ENCODE peak calls at places on chromosomes 11 and 22, in ten cellular contexts. W is lung, V is cardiac muscle cell, A is SJSA1, T is psoas muscle, S is tibial nerve, L is skeletal muscle cell, X is trophoblast cell, B is adipocyte, K is right atrium auricular region. H is an unnamed sample.

GRCh38 chr11:90947930-90948329 is 725.1 kb upstream of the CHORDC1 start:
- DNase-seq in T (no peak), L (no peak), S (no peak), K (no peak), V (no peak), A (no peak), B (no peak), W (no peak), X (no peak), H (no peak)

GRCh38 chr11:30487200-30487898 is 98.8 kb downstream of the MPPED2 start:
- DNase-seq in T (no peak), B (no peak), A (no peak), L (peak; percentile 22), V (no peak), W (no peak), X (no peak), K (peak; percentile 60), S (no peak), H (no peak)

GRCh38 chr11:20058749-20059458 is 101.4 kb downstream of the DBX1 start:
- DNase-seq in X (peak; percentile 86), V (no peak), A (no peak), L (no peak), W (no peak), K (no peak), B (peak; percentile 22), T (no peak), S (no peak), H (no peak)

GRCh38 chr11:86692317-86692716 is 19.9 kb upstream of the ME3 start:
- DNase-seq in K (no peak), X (no peak), S (no peak), W (no peak), V (no peak), T (no peak), B (peak; percentile 36), L (no peak), A (no peak), H (no peak)

GRCh38 chr11:99932684-99933083 is 754.4 kb upstream of the ARHGAP42 start:
- DNase-seq in S (no peak), W (no peak), T (no peak), K (no peak), V (no peak), L (no peak), B (no peak), X (no peak), A (no peak), H (no peak)

GRCh38 chr11:45141631-45142030 is 4.8 kb upstream of the PRDM11 start:
- DNase-seq in X (no peak), V (no peak), S (no peak), L (no peak), K (no peak), B (no peak), T (no peak), A (peak; percentile 37), W (no peak), H (no peak)

GRCh38 chr11:7077101-7077500 is 11.7 kb upstream of the RBMXL2 start:
- DNase-seq in A (no peak), K (no peak), B (peak; percentile 4), T (no peak), X (no peak), S (no peak), V (peak; percentile 55), L (no peak), W (no peak), H (no peak)

GRCh38 chr22:41350087-41350486 is 31.7 kb upstream of the TEF start:
- DNase-seq in W (no peak), K (no peak), V (no peak), S (no peak), L (peak; percentile 10), A (no peak), T (no peak), B (peak; percentile 12), X (no peak), H (no peak)

GRCh38 chr11:9530901-9531625 is 42.4 kb upstream of the WEE1 start:
- DNase-seq in K (no peak), A (no peak), W (no peak), T (no peak), X (peak; percentile 84), V (no peak), L (no peak), S (no peak), B (no peak), H (no peak)

GRCh38 chr22:31211504-31211861 is 615 bp upstream of the LIMK2 start:
- DNase-seq in B (no peak), S (no peak), L (no peak), X (peak; percentile 74), T (no peak), W (no peak), V (no peak), K (no peak), A (no peak), H (no peak)
- H3K4me3 ChIP-seq in B (peak overlapping the region; percentile 95), S (peak overlapping the region; percentile 96), L (peak overlapping the region; percentile 89), X (no peak overlapping the region), T (peak overlapping the region; percentile 96), W (no peak overlapping the region), V (peak overlapping the region; percentile 92), K (peak overlapping the region; percentile 85), A (peak overlapping the region; percentile 86), H (peak overlapping the region; percentile 72)

DNA sequence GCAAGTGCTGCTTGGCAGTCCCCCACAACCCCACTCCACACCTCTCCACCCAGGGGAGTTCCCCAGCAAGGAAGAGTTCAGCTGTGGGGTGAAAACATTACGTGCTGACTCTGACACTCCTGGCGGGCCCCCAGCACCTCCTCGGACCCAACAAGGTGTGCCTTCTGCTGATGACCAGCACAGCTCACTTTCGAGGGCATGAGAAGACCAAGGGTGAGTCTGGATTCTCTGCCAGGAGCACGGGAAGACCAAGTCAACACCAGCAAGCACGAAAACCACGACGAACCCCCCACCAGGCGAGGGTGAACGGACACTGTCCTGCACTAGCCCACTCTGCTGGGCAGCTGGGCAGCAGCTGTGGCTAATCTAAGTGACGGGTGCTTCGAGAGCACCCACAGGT is 1.4 kb downstream of the ALG12 start:
- DNase-seq in W (no peak), A (no peak), V (no peak), S (no peak), X (no peak), B (no peak), T (no peak), K (no peak), L (no peak), H (no peak)
- H3K4me3 ChIP-seq in W (no peak overlapping the region), A (no peak overlapping the region), V (no peak overlapping the region), S (no peak overlapping the region), X (no peak overlapping the region), B (no peak overlapping the region), T (peak overlapping the region; percentile 91), K (no peak overlapping the region), L (no peak overlapping the region), H (peak overlapping the region; percentile 72)

DNA sequence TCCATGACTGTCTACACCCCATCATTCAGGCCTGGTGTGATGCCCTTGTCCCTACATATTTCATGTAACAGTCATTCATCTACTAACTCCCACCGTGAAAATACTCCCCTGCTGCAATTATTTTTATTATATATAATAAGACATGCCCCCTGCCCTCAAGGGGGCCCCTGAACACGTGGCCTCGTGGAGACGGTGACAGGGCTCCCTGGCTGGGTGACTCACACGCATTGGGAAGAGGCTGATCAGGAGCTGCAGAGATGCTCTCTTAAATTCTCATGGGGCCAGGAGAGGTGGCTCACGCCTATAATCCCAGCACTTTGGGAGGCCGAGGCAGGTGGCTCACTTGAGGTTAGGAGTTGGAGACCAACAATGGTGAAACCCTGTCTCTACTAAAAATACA is 88.6 kb downstream of the ST3GAL4 start:
- DNase-seq in A (no peak), K (no peak), V (no peak), T (no peak), W (no peak), B (no peak), S (no peak), L (no peak), X (no peak), H (no peak)
- H3K4me3 ChIP-seq in A (no peak overlapping the region), K (no peak overlapping the region), V (no peak overlapping the region), T (no peak overlapping the region), W (no peak overlapping the region), B (no peak overlapping the region), S (no peak overlapping the region), L (no peak overlapping the region), X (no peak overlapping the region), H (no peak overlapping the region)

DNA sequence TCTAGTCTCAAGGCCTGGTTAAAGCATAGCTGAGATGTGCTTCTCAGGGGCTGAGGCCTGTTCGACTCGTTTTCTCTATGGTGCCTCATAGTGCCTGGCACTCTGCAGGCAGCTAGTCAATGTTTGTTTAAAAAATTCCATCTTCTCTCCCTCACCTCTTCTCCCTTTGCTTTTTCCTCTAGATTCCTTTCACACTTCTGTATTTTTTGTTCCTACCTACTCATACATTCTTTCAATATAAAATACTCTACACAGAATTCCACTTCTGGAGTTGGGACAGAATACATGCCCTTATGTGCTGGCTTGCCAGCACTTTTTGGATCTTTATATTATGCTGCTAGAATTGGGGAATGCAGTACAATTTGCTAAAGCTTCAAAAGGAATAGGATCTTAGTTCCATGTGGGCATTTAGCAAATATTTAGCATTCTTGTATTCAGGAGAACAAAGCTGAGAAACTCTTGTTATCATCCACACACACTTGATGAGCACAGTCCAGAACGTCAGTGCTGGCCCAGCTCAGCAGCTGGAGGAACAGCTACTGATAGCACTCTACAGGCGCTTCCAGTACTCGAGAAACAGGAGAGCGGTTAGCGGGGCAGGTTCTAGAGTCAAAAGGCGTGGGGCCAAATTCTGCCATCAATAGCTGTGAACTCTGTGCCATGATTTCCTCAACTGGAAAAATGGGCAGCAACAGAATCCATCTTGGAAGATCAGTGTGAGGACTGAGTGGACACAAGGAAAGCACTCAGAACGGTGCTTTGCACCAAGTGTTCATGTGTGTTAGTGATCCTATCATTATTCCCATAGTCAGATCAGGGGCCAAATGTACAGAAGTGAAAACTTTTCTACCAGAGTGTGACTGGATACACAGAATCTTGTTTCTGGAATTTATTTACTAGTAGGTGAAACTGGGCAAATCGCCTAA is 3.4 kb downstream of the JOSD1 start:
- DNase-seq in T (no peak), A (no peak), B (peak; percentile 37), V (peak; percentile 25), S (no peak), L (no peak), W (no peak), X (peak; percentile 67), K (no peak), H (no peak)
- H3K4me3 ChIP-seq in T (peak overlapping the region; percentile 94), A (no peak overlapping the region), B (peak overlapping the region; percentile 93), V (no peak overlapping the region), S (no peak overlapping the region), L (no peak overlapping the region), W (no peak overlapping the region), X (no peak overlapping the region), K (no peak overlapping the region), H (no peak overlapping the region)

GRCh38 chr11:111417766-111418435 is 38.8 kb upstream of the POU2AF1 start:
- DNase-seq in W (no peak), L (peak; percentile 76), B (peak; percentile 94), S (peak; percentile 72), K (no peak), V (no peak), A (peak; percentile 60), T (peak; percentile 84), X (no peak), H (no peak)
- H3K4me3 ChIP-seq in W (no peak overlapping the region), L (no peak overlapping the region), B (no peak overlapping the region), S (no peak overlapping the region), K (no peak overlapping the region), V (no peak overlapping the region), A (no peak overlapping the region), T (no peak overlapping the region), X (no peak overlapping the region), H (no peak overlapping the region)

DNA sequence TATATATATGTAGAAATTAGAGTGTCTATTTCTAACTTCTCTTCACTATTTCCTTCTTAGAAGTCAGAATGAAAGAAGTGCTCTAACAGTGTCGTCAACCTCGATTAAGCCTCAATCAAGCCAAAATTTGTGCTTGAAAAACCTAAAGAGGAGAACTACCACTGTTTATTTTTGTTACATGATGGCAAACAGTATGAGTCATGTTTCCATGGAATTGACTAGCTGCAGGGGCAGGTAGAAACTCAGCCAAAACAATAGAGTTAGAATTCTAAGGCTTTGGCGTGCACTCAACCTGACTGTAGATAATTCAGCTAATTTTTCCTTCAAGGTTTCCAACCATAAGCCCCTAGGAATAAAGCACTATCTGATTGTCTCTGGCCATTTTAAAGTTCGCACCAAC is 415.9 kb downstream of the ETS1 start:
- DNase-seq in L (no peak), S (no peak), T (no peak), K (no peak), A (no peak), X (no peak), W (no peak), B (peak; percentile 27), V (no peak), H (no peak)
- H3K4me3 ChIP-seq in L (no peak overlapping the region), S (no peak overlapping the region), T (no peak overlapping the region), K (no peak overlapping the region), A (no peak overlapping the region), X (no peak overlapping the region), W (no peak overlapping the region), B (no peak overlapping the region), V (no peak overlapping the region), H (no peak overlapping the region)

H was measured in vagina.